ENCODE peak calls at places on chromosomes 12 and 14, in seven cellular contexts. Q is body of pancreas, Y is adrenal gland, E is uterus, M is HepG2, T is vagina, D is right lobe of liver. C is an unnamed sample.

GRCh38 chr14:70096866-70097265 is 91.9 kb downstream of the SLC8A3 start:
- DNase-seq in Q (no peak), Y (no peak), E (no peak), M (peak), T (no peak), D (no peak), C (peak)

GRCh38 chr12:130978785-130979184 is 25.1 kb downstream of the ADGRD1 start:
- DNase-seq in Q (no peak), Y (no peak), E (no peak), M (no peak), T (peak), D (no peak), C (no peak)

GRCh38 chr14:101665478-101666078 is 95.9 kb upstream of the PPP2R5C start:
- DNase-seq in Q (peak), Y (peak), E (no peak), M (peak), T (no peak), D (no peak), C (no peak)

GRCh38 chr12:532908-533565 is 73.3 kb downstream of the B4GALNT3 start:
- DNase-seq in Q (no peak), Y (peak), E (no peak), M (no peak), T (no peak), D (no peak), C (no peak)

GRCh38 chr12:25194722-25195055 is 271 bp downstream of the DNAI7 start:
- DNase-seq in Q (no peak), Y (no peak), E (no peak), M (no peak), T (no peak), D (no peak), C (no peak)

GRCh38 chr12:107684990-107685359 is 624 bp upstream of the PWP1 start:
- DNase-seq in Q (peak), Y (no peak), E (no peak), M (peak), T (no peak), D (no peak), C (peak)

GRCh38 chr14:64811676-64812075 is 68.0 kb downstream of the SPTB start:
- DNase-seq in Q (no peak), Y (no peak), E (no peak), M (no peak), T (no peak), D (no peak), C (peak)

GRCh38 chr14:50714452-50715073 is 46.5 kb upstream of the SAV1 start:
- DNase-seq in Q (no peak), Y (peak), E (no peak), M (peak), T (no peak), D (no peak), C (peak)

GRCh38 chr12:22543246-22544037 is 900 bp downstream of the C2CD5 start:
- DNase-seq in Q (peak), Y (peak), E (peak), M (peak), T (no peak), D (peak), C (peak)

GRCh38 chr12:78229491-78230209 is 399.0 kb downstream of the NAV3 start:
- DNase-seq in Q (peak), Y (peak), E (no peak), M (peak), T (no peak), D (no peak), C (peak)

GRCh38 chr12:101876861-101877815 is at the start of gene DRAM1:
- DNase-seq in Q (peak), Y (peak), E (peak), M (peak), T (peak), D (peak), C (peak)
- TF ChIP-seq POLR2A in Q (peak), Y (peak), E (peak), M (peak), T (peak), D (peak), C (peak)

GRCh38 chr12:10363922-10364838 is 25.7 kb downstream of the KLRK1 start:
- DNase-seq in Q (peak), Y (peak), E (peak), M (peak), T (no peak), D (no peak), C (peak)

GRCh38 chr12:10363665-10363921 is 26.2 kb downstream of the KLRK1 start:
- DNase-seq in Q (no peak), Y (no peak), E (no peak), M (no peak), T (no peak), D (no peak), C (no peak)

GRCh38 chr12:10366875-10367274 is 23.0 kb downstream of the KLRK1 start:
- DNase-seq in Q (no peak), Y (no peak), E (no peak), M (peak), T (no peak), D (no peak), C (peak)

GRCh38 chr12:10365716-10366433 is 24.0 kb downstream of the KLRK1 start:
- DNase-seq in Q (no peak), Y (no peak), E (no peak), M (no peak), T (no peak), D (no peak), C (peak)

GRCh38 chr12:10364839-10365681 is 24.8 kb downstream of the KLRK1 start:
- DNase-seq in Q (peak), Y (peak), E (peak), M (peak), T (no peak), D (no peak), C (peak)
- TF ChIP-seq POLR2A in Q (no peak), Y (no peak), E (peak), M (no peak), T (no peak), D (no peak), C (peak)

GRCh38 chr14:21258194-21258888 is 10.9 kb downstream of the HNRNPC start:
- DNase-seq in Q (no peak), Y (no peak), E (no peak), M (no peak), T (no peak), D (no peak), C (no peak)
- TF ChIP-seq POLR2A in Q (no peak), Y (no peak), E (no peak), M (peak), T (no peak), D (no peak), C (no peak)

DNA sequence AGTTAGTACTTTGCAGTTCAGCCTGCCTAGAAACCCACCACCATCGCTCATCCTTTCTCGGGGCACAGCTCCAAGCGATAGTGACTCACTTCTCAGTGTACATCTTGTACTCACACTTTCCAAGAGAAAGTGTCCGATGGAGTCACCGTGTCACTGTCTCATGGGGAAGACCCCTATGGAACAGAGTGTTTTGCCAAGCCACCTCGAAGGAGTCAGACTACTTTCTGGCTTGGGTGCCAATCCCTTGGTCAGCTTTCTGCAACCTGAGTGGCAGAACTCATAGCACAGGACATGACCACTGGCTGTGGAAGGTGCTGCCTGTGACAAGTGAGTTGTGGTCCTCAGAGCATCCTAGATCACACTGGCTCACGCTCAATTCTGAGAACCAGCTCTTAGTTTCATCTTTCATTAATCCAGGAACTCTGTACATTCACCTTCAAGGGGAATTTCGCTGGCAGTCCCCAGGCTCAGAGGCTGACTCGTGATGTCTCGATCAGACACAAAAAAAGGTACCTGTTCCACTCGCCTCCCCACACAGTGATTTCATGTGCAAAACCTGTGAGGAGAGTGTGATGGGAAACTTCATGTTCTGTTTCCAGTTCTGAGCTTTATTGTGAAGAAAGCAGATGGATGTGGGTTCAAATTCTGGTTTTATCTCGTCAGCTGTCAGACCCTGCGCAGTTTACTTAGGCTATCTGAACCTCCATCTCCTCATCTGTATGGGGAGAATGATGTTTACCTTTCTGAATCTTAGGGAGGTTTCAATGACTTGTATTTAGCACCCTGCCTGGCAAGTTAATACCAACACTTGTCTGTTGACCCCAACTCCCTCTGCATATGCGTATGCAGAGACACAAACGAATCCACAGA is 127.3 kb upstream of the CCND2 start:
- DNase-seq in Q (no peak), Y (no peak), E (no peak), M (no peak), T (no peak), D (no peak), C (no peak)
- TF ChIP-seq POLR2A in Q (no peak), Y (no peak), E (no peak), M (no peak), T (no peak), D (no peak), C (no peak)

DNA sequence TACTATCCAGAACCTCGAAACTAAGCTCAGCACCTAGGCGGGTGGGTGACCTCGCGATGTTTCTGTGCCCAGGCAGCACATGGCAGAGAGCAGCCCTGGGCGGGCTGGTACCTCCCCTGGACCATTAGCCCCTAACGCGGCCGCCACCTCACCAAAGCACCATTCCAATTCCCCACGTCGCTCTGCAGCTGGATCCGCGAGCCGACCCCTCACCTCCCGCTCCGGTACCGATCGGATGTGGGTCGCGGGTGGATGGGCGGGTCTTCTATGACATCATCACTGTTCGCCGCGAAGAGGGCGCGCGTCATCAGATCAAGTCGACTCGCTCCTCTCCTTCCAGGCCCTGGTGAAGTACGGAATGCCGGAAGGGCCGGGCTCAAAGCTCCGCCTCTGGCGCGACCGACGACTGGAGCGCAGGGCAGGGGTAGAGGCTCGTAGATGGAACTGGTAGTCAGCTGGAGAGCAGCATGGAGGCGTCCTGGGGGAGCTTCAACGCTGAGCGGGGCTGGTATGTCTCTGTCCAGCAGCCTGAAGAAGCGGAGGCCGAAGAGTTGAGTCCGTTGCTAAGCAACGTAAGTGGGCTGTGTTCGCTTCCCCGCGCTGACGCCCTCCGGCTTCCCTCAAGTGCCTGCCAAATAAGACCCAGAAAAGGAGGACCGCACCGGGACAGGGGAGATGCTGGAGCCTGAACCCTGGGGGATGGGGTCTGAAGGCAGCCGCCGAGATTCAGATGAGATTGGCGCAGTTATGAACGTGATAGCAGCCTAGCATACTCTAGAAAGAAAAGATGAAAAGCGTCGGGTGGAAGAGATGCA is at the start of the genes SLC38A6 and TRMT5:
- DNase-seq in Q (peak), Y (peak), E (peak), M (peak), T (peak), D (peak), C (peak)
- TF ChIP-seq POLR2A in Q (peak), Y (peak), E (no peak), M (peak), T (no peak), D (peak), C (peak)

GRCh38 chr14:94750371-94750770 is 19.5 kb downstream of the GSC start:
- DNase-seq in Q (no peak), Y (no peak), E (no peak), M (no peak), T (no peak), D (no peak), C (no peak)
- TF ChIP-seq POLR2A in Q (no peak), Y (no peak), E (no peak), M (no peak), T (no peak), D (no peak), C (no peak)

GRCh38 chr14:22532345-22533056 is 56.5 kb downstream of the DAD1 start:
- DNase-seq in Q (no peak), Y (no peak), E (no peak), M (no peak), T (no peak), D (no peak), C (no peak)

GRCh38 chr14:22534547-22534946 is 54.5 kb downstream of the DAD1 start:
- DNase-seq in Q (no peak), Y (no peak), E (no peak), M (no peak), T (no peak), D (no peak), C (no peak)

GRCh38 chr14:22533739-22534359 is 55.2 kb downstream of the DAD1 start:
- DNase-seq in Q (no peak), Y (no peak), E (no peak), M (no peak), T (no peak), D (no peak), C (no peak)

GRCh38 chr14:22531451-22532344 is 57.3 kb downstream of the DAD1 start:
- DNase-seq in Q (no peak), Y (no peak), E (no peak), M (no peak), T (no peak), D (no peak), C (no peak)

DNA sequence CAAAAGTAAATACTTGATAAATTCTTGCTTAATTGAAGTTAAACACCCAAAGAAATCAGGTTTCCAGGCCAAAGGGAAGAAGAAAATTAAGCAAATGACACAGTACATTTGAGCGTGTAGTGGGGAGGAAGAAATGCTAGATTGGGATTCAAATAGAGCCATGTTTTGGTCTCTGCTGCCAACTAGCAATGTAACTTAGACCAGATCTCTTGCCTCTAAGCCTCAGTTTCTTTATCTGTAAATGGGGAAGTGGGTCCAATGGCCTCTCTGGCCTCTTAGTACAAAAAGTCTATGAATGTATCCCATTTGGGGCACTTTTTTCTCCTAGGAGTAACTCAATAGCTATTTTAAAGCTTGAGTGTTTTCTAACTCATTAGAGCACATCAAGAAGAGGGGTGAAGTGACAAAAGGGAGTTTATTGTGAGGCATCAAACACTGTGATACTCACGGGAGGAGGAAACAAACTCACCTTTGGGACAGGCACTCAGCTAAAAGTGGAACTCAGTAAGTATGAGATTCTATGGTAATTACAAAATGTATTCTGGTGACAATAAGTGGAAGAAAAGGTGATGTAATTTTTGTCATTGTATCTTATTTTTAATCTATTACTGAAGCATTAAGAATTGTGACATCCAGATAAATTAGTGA is 55.8 kb downstream of the DAD1 start:
- DNase-seq in Q (no peak), Y (no peak), E (no peak), M (no peak), T (no peak), D (no peak), C (no peak)
- TF ChIP-seq POLR2A in Q (no peak), Y (no peak), E (no peak), M (no peak), T (no peak), D (no peak), C (no peak)

C was measured in erythroblast.